ENCODE peak calls at places on chromosome 16, in six cellular contexts. D is A549, Z is neural progenitor cell, S is left lung, U is keratinocyte, N is heart left ventricle. G is an unnamed sample.

GRCh38 chr16:81445143-81445922 is 725 bp downstream of the CMIP start:
- DNase-seq in D (peak; percentile 61), Z (peak; percentile 66), S (no peak), U (no peak), N (no peak), G (no peak)

GRCh38 chr16:49833796-49834195 is 22.1 kb downstream of the ZNF423 start:
- DNase-seq in D (no peak), Z (no peak), S (no peak), U (no peak), N (no peak), G (no peak)

GRCh38 chr16:65771707-65772106 is 594.8 kb upstream of the CDH5 start:
- DNase-seq in D (no peak), Z (no peak), S (no peak), U (no peak), N (no peak), G (no peak)

GRCh38 chr16:4513086-4513860 is 25.3 kb downstream of the CDIP1 start:
- DNase-seq in D (no peak), Z (no peak), S (no peak), U (no peak), N (no peak), G (no peak)

GRCh38 chr16:74309789-74310781 is 13.5 kb downstream of the PSMD7 start:
- DNase-seq in D (peak; percentile 57), Z (peak; percentile 64), S (no peak), U (no peak), N (no peak), G (no peak)

GRCh38 chr16:75265911-75266701 is 14.7 kb upstream of the BCAR1 start:
- DNase-seq in D (peak; percentile 85), Z (peak; percentile 95), S (peak; percentile 75), U (no peak), N (peak; percentile 73), G (peak; percentile 85)

GRCh38 chr16:87628940-87629339 is 26.6 kb downstream of the JPH3 start:
- DNase-seq in D (peak; percentile 85), Z (no peak), S (no peak), U (peak; percentile 65), N (no peak), G (no peak)

GRCh38 chr16:75148311-75149195 is at the start of gene ZFP1:
- DNase-seq in D (peak; percentile 93), Z (peak; percentile 98), S (peak; percentile 95), U (peak; percentile 28), N (peak; percentile 96), G (peak; percentile 94)

GRCh38 chr16:81595676-81596292 is 151.2 kb downstream of the CMIP start:
- DNase-seq in D (no peak), Z (no peak), S (no peak), U (no peak), N (no peak), G (no peak)

GRCh38 chr16:27053996-27054395 is 12.7 kb upstream of the C16orf82 start:
- DNase-seq in D (no peak), Z (no peak), S (no peak), U (no peak), N (no peak), G (no peak)

GRCh38 chr16:20898938-20899502 is 1.1 kb downstream of the DCUN1D3 start:
- DNase-seq in D (no peak), Z (no peak), S (no peak), U (no peak), N (no peak), G (no peak)

GRCh38 chr16:80852261-80852872 is 48.0 kb upstream of the CDYL2 start:
- DNase-seq in D (peak; percentile 28), Z (peak; percentile 48), S (no peak), U (no peak), N (no peak), G (no peak)

GRCh38 chr16:46923513-46924295 is 39.5 kb downstream of the GPT2 start:
- DNase-seq in D (no peak), Z (no peak), S (no peak), U (no peak), N (no peak), G (no peak)

DNA sequence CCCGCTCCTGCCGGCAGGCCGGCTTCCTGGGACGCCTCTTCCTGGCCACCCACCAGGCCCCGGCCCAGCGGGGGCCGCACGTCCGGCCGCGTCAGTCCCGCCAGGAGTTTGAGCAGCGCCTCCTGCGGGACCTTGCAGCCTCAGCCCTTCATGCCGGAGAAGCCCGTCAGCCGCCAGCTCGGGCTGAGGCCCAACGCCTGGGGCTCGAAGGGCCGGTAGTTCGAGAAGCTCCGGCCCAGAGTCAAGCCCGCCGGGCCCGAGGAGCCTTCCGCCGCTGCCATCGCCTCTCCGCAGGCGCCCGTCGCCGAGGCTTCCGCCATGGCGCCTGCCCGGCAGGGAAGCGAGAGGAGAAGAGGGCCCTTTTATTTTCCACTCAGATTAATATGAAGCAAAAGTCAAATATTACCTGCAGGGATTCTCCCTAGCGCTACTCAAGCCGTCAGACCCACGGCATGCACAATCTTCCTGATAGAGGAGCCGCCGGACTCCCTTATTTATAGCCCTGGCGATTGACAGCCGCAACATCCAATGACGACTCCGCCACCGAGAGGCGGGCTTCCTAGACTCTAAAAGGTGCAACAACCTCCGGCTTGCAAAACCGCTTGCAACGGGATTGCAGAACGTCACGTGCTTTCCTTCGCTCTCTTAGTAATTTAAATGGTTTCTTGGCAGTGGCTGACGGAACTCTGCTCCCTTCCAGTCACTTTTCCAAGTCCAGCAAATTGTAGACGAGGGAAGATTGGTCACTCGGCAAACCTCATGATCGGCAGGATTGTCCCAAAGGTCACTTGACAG is at the start of gene SEPHS2:
- DNase-seq in D (peak; percentile 92), Z (peak; percentile 94), S (peak; percentile 98), U (peak; percentile 83), N (peak; percentile 98), G (peak; percentile 96)
- TF ChIP-seq CTCF in D (peak; percentile 40), Z (peak; percentile 47), S (no peak), U (peak; percentile 49), N (peak; percentile 21), G (peak; percentile 25)

GRCh38 chr16:14187517-14188338 is 116.6 kb downstream of the MRTFB start:
- DNase-seq in D (no peak), Z (no peak), S (no peak), U (no peak), N (no peak), G (no peak)
- H3K4me3 ChIP-seq in D (no peak overlapping the region), Z (no peak overlapping the region), S (peak overlapping the region; percentile 28), U (no peak overlapping the region), N (peak overlapping the region; percentile 60), G (peak overlapping the region; percentile 73)

DNA sequence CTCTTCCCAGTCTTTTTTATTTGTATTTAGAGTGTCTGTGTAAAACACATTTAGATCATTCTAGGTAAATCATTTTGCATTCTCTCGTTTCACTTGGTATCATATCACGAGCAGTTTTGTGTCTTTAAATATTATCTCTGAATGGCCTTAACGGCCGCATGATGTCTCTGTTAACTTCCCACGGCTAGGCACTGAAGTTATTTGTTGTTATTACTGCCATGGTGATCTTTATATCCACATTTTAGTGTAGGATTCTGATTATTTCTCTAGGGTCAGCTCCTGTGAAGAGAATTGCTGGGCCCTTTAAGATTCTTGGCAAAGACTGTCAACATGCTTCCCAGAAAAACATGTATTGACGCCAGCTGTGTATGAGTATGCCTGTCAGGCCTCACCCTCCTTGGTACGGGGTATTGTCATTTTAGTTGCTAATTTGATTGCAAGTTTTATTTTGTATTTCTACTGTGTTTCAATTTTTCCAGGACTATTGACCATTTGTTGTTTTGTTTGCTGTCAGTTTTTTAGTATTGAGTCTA is 263.5 kb downstream of the SNX29 start:
- DNase-seq in D (no peak), Z (no peak), S (no peak), U (no peak), N (no peak), G (no peak)
- H3K27ac ChIP-seq in D (no peak overlapping the region), Z (no peak overlapping the region), S (no peak overlapping the region), U (no peak overlapping the region), N (no peak overlapping the region), G (no peak overlapping the region)

GRCh38 chr16:10753670-10754069 is 10.0 kb downstream of the NUBP1 start:
- DNase-seq in D (no peak), Z (no peak), S (no peak), U (no peak), N (no peak), G (no peak)

GRCh38 chr16:10750793-10751192 is 7.2 kb downstream of the NUBP1 start:
- DNase-seq in D (no peak), Z (no peak), S (no peak), U (no peak), N (peak; percentile 35), G (no peak)

GRCh38 chr16:10752843-10753523 is 9.3 kb downstream of the NUBP1 start:
- DNase-seq in D (no peak), Z (no peak), S (peak; percentile 73), U (no peak), N (peak; percentile 59), G (no peak)

GRCh38 chr16:10749680-10750035 is 6.0 kb downstream of the NUBP1 start:
- DNase-seq in D (no peak), Z (no peak), S (no peak), U (no peak), N (peak; percentile 40), G (no peak)

GRCh38 chr16:10751291-10751697 is 7.7 kb downstream of the NUBP1 start:
- DNase-seq in D (no peak), Z (peak; percentile 14), S (no peak), U (no peak), N (peak; percentile 48), G (no peak)
- TF ChIP-seq CTCF in D (no peak), Z (no peak), S (no peak), U (no peak), N (no peak), G (no peak)

G was measured in coronary artery.